ENCODE peak calls at places on chromosomes 6 and 20, in seven cellular contexts. H is gastrocnemius medialis, W is breast epithelium, T is Peyer's patch, N is hepatocyte, M is lower lobe of right lung, U is Panc1. D is an unnamed sample.

GRCh38 chr20:25084616-25085187 is 2.8 kb upstream of the VSX1 start:
- DNase-seq in N (no peak), T (no peak), U (no peak), M (no peak), H (no peak), W (peak; percentile 15), D (no peak)

GRCh38 chr20:44742304-44743079 is 3.2 kb upstream of the KCNK15 start:
- DNase-seq in T (no peak), W (no peak), H (no peak), U (no peak), M (no peak), N (no peak), D (peak; percentile 89)

GRCh38 chr20:57476073-57476526 is 48.8 kb downstream of the CTCFL start:
- DNase-seq in M (no peak), W (no peak), U (no peak), N (no peak), H (no peak), T (peak; percentile 54), D (no peak)

GRCh38 chr6:134850906-134851305 is 99.0 kb downstream of the ALDH8A1 start:
- DNase-seq in U (no peak), N (no peak), T (no peak), W (no peak), H (no peak), M (no peak), D (no peak)

GRCh38 chr20:13149371-13149770 is 71.7 kb upstream of the ISM1 start:
- DNase-seq in N (no peak), U (no peak), T (no peak), M (no peak), W (no peak), H (no peak), D (no peak)

GRCh38 chr6:13445005-13445743 is 42.2 kb downstream of the GFOD1 start:
- DNase-seq in H (peak; percentile 64), U (no peak), W (peak; percentile 54), N (peak; percentile 68), M (peak; percentile 57), T (peak; percentile 91), D (no peak)

GRCh38 chr6:69090132-69090531 is 455.1 kb downstream of the ADGRB3 start:
- DNase-seq in M (no peak), T (no peak), U (no peak), H (no peak), W (no peak), N (peak; percentile 5), D (no peak)

GRCh38 chr20:47256665-47257236 is 99.7 kb downstream of the ZMYND8 start:
- DNase-seq in W (no peak), T (no peak), M (no peak), N (no peak), U (no peak), H (no peak), D (no peak)

GRCh38 chr20:41169791-41170351 is 32.5 kb downstream of the PLCG1 start:
- DNase-seq in M (no peak), W (no peak), T (peak; percentile 34), U (no peak), H (no peak), N (no peak), D (no peak)

GRCh38 chr20:44392776-44393607 is 37.5 kb downstream of the HNF4A start:
- DNase-seq in T (peak; percentile 88), W (no peak), U (no peak), N (peak; percentile 62), M (no peak), H (no peak), D (no peak)

GRCh38 chr6:15132854-15133670 is 112.8 kb upstream of the JARID2 start:
- DNase-seq in N (peak; percentile 73), W (no peak), H (no peak), U (peak; percentile 75), T (peak; percentile 60), M (no peak), D (no peak)

GRCh38 chr6:120871416-120872261 is 462.6 kb downstream of the TBC1D32 start:
- DNase-seq in U (no peak), T (no peak), M (no peak), N (no peak), H (no peak), W (no peak), D (no peak)

GRCh38 chr20:32870489-32870888 is 11.8 kb downstream of the EFCAB8 start:
- DNase-seq in N (no peak), H (no peak), U (no peak), M (no peak), W (no peak), T (no peak), D (no peak)

GRCh38 chr6:241331-241865 is 50.9 kb upstream of the DUSP22 start:
- DNase-seq in W (no peak), M (no peak), N (no peak), H (no peak), T (no peak), U (no peak), D (no peak)

GRCh38 chr6:28443112-28443773 is at the start of gene ZSCAN23:
- DNase-seq in U (peak; percentile 20), T (peak; percentile 90), M (peak; percentile 78), W (peak; percentile 40), N (peak; percentile 88), H (peak; percentile 3), D (peak; percentile 96)

GRCh38 chr6:13360671-13361540 is 32.6 kb upstream of the TBC1D7 start:
- DNase-seq in U (no peak), M (no peak), W (no peak), T (no peak), H (no peak), N (no peak), D (no peak)

DNA sequence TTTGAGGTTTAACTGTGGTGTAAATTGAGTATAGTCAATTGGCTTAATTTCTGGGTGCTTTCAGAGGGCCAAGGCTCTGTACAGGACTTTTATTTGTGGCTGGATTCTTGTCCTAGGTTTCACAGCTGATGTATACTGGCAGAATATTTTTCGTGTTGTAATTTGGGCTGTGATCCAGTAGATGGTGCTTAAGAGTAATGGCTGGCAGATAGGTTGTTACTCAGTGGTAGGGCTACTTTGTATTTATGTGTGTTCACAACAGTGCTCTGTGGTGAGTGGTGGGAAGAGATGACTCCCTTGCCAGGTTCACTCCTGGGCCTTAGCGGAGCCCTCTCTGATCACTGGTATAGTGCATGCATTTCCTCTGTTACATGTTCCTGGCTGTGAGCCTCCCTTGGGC is 34.5 kb upstream of the FERMT1 start:
- DNase-seq in N (no peak), U (no peak), W (no peak), M (no peak), T (no peak), H (no peak), D (no peak)
- TF ChIP-seq CTCF in N (no peak), U (peak; percentile 53), W (no peak), M (no peak), T (no peak), H (no peak), D (peak; percentile 31)

GRCh38 chr6:148507774-148508173 is 165.1 kb downstream of the SASH1 start:
- DNase-seq in H (peak; percentile 44), W (no peak), N (no peak), U (no peak), M (no peak), T (no peak), D (no peak)
- H3K27ac ChIP-seq in H (peak overlapping the region; percentile 83), W (peak overlapping the region; percentile 97), N (peak overlapping the region; percentile 83), U (no peak overlapping the region), M (peak overlapping the region; percentile 77), T (peak overlapping the region; percentile 25), D (no peak overlapping the region)

GRCh38 chr6:111072801-111073360 is 14.4 kb upstream of the SLC16A10 start:
- DNase-seq in N (no peak), W (no peak), T (no peak), M (no peak), H (no peak), U (no peak), D (no peak)
- H3K4me3 ChIP-seq in N (no peak overlapping the region), W (no peak overlapping the region), T (no peak overlapping the region), M (no peak overlapping the region), H (no peak overlapping the region), U (no peak overlapping the region), D (no peak overlapping the region)

GRCh38 chr20:36605309-36606170 is at the start of gene RAB5IF:
- DNase-seq in M (peak; percentile 99), W (peak; percentile 98), U (peak; percentile 98), T (peak; percentile 99), N (peak; percentile 100), H (peak; percentile 97), D (peak; percentile 99)

GRCh38 chr20:36604952-36605308 is 649 bp upstream of the RAB5IF start:
- DNase-seq in T (peak; percentile 87), H (no peak), M (peak; percentile 64), W (peak; percentile 26), U (no peak), N (no peak), D (no peak)

GRCh38 chr20:36606171-36607116 is 865 bp downstream of the RAB5IF start:
- DNase-seq in H (peak; percentile 48), T (no peak), N (peak; percentile 70), W (no peak), M (peak; percentile 75), U (no peak), D (no peak)

GRCh38 chr20:36611625-36612024 is 6.0 kb downstream of the RAB5IF start:
- DNase-seq in T (no peak), U (no peak), N (no peak), W (no peak), H (no peak), M (no peak), D (no peak)

GRCh38 chr20:36607586-36608387 is 2.2 kb downstream of the RAB5IF start:
- DNase-seq in U (no peak), N (peak; percentile 67), T (peak; percentile 73), M (no peak), H (no peak), W (no peak), D (no peak)
- TF ChIP-seq CTCF in U (no peak), N (no peak), T (no peak), M (no peak), H (no peak), W (no peak), D (no peak)

GRCh38 chr6:110755411-110755834 is 59.8 kb downstream of the CDK19 start:
- DNase-seq in U (no peak), M (no peak), T (no peak), N (peak; percentile 31), H (no peak), W (no peak), D (no peak)

GRCh38 chr6:110761371-110761770 is 53.9 kb downstream of the CDK19 start:
- DNase-seq in N (no peak), M (no peak), W (no peak), U (no peak), H (no peak), T (no peak), D (no peak)

GRCh38 chr6:110760589-110760988 is 54.7 kb downstream of the CDK19 start:
- DNase-seq in U (no peak), T (no peak), N (no peak), M (no peak), H (no peak), W (no peak), D (no peak)

GRCh38 chr6:110756817-110757216 is 58.5 kb downstream of the CDK19 start:
- DNase-seq in M (no peak), T (no peak), W (no peak), H (no peak), N (no peak), U (no peak), D (no peak)
- H3K27ac ChIP-seq in M (no peak overlapping the region), T (no peak overlapping the region), W (no peak overlapping the region), H (no peak overlapping the region), N (no peak overlapping the region), U (no peak overlapping the region), D (no peak overlapping the region)

DNA sequence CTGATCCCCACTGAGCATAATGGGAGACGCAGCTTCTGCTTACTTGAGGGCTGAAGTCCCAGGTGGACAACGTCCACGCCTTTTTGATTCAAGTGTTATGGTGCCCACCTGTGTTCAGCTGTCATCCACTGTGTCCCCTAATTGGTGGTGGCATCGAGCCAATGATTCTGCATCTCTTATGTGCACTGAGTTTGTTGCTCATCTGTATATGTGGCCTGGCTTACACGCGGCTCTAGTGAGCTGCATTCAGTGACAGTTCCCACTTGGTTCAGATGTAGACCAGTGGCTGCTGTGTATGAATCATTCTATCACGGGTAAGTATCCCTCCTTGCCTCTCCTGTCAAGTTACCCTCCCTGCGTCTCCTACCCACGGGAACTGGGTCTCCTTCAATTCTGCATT is 131.2 kb upstream of the CLDN20 start:
- DNase-seq in M (no peak), H (no peak), T (no peak), N (no peak), U (no peak), W (no peak), D (no peak)
- H3K4me3 ChIP-seq in M (no peak overlapping the region), H (no peak overlapping the region), T (no peak overlapping the region), N (no peak overlapping the region), U (no peak overlapping the region), W (no peak overlapping the region), D (no peak overlapping the region)

D was measured in WERI-Rb-1.